ENCODE peak calls at places on chromosomes 3 and 15, in seven cellular contexts. J is heart left ventricle, T is cardiac muscle cell, R is neural progenitor cell, U is RWPE1, Q is fibroblast of villous mesenchyme, V is Peyer's patch. H is an unnamed sample.

GRCh38 chr3:153273767-153274443 is 111.9 kb downstream of the RAP2B start:
- DNase-seq in J (no peak), T (peak), R (no peak), U (peak), Q (peak), V (no peak), H (no peak)

GRCh38 chr15:29070471-29071192 is 184.9 kb downstream of the APBA2 start:
- DNase-seq in J (no peak), T (no peak), R (no peak), U (no peak), Q (no peak), V (no peak), H (no peak)

GRCh38 chr15:65524226-65524625 is 6.0 kb upstream of the HACD3 start:
- DNase-seq in J (no peak), T (no peak), R (no peak), U (no peak), Q (no peak), V (no peak), H (no peak)

GRCh38 chr15:99507016-99507731 is 58.6 kb upstream of the MEF2A start:
- DNase-seq in J (peak), T (peak), R (no peak), U (no peak), Q (peak), V (no peak), H (no peak)

GRCh38 chr15:77991029-77991406 is 86.5 kb downstream of the TBC1D2B start:
- DNase-seq in J (no peak), T (no peak), R (no peak), U (no peak), Q (no peak), V (no peak), H (no peak)

GRCh38 chr15:47505712-47506542 is 211.4 kb upstream of the SEMA6D start:
- DNase-seq in J (no peak), T (peak), R (no peak), U (no peak), Q (peak), V (no peak), H (peak)

GRCh38 chr3:31466016-31466415 is 66.7 kb upstream of the STT3B start:
- DNase-seq in J (no peak), T (peak), R (no peak), U (no peak), Q (no peak), V (no peak), H (no peak)

GRCh38 chr15:74212494-74212893 is 9.9 kb upstream of the STRA6 start:
- DNase-seq in J (no peak), T (no peak), R (no peak), U (no peak), Q (no peak), V (no peak), H (no peak)

GRCh38 chr15:55799287-55800212 is 56.6 kb upstream of the PRTG start:
- DNase-seq in J (no peak), T (peak), R (peak), U (peak), Q (peak), V (no peak), H (no peak)
- TF ChIP-seq CTCF in J (peak), T (peak), R (peak), U (no peak), Q (peak), V (no peak), H (peak)

GRCh38 chr3:75171632-75172230 is 492.4 kb upstream of the FRG2C start:
- DNase-seq in J (no peak), T (peak), R (peak), U (no peak), Q (peak), V (no peak), H (no peak)
- TF ChIP-seq CTCF in J (peak), T (peak), R (peak), U (peak), Q (peak), V (peak), H (peak)

DNA sequence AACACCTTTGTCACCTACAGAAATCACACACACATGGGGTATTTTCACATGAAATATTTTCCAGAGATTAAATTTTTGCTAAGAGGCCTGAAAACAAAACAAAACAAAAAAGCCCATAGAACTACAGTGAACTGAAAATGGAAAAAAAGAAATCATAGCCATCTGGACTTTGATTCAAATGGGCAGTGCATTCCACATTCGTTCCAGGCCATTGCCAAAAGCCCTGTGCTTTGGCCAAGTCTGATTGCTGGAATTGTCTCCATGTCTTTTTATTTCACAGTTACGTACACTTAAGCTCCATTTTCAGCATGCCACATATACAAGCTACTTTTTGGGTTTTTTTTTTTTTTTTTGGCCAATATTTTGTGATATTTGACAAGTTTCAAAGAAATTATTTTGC is 47.1 kb downstream of the TFG start:
- DNase-seq in J (peak), T (no peak), R (no peak), U (no peak), Q (no peak), V (no peak), H (peak)
- TF ChIP-seq CTCF in J (no peak), T (no peak), R (no peak), U (no peak), Q (no peak), V (no peak), H (no peak)

DNA sequence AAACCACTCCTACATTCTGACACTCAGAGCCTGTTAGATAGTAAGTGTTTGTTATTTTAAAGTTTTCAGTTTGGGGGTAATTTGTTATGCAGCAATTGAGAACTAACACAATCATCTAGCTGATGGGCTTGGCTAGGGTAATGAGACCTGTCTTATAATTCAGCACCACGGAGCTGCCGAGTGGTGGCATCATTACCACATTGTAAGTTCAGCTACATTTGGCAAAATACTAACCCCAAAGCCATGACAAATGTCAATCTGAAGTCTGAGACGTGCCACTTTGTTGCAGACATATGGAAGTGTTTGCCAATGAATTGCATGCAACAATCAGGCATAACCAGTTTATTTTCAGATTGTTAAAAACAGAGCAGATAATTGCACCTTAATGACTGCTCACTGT is 52.7 kb downstream of the KLHL6 start:
- DNase-seq in J (no peak), T (peak), R (no peak), U (no peak), Q (peak), V (peak), H (no peak)
- TF ChIP-seq CTCF in J (peak), T (peak), R (peak), U (no peak), Q (no peak), V (peak), H (peak)

DNA sequence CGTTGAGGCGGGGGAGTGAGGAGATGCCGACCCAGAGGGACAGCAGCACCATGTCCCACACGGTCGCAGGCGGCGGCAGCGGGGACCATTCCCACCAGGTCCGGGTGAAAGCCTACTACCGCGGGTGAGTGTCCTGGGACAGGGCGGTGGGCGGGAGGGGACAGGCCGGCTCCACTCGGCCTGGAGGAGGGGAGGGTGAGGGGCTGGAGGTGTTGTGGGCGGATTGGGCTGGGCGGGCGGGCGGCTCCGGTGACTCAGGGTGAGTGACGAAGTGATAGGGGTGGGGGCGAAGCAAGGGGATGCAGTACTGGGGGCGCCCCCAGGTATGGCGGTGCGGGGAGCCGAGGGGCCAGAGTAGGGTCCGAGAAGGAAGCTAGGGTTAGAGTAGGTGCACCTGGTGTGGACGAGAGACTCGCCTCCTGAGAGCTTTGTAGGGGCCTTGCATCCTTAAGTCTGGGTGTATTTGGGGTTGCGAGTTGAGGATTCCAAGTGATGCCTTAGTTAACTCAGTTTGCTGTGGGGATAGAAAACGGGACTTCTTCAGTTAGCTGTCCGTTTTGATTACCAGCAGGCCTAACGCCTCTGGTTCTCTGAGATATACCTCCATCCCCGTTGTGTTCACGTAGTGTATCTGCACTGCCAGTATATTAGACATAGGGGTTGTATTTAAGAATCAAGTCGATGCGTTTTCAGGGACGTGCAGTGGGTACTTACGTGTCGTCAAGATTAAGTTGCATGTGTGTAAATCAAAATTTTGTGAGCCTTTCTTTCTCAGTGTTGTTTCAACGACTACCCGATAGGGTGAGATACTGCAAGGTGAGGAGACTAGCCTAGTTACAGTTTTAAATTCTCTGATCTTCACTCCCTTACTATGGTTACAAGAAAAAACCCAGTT is 670 bp downstream of the PRKCI start:
- DNase-seq in J (no peak), T (peak), R (peak), U (peak), Q (peak), V (peak), H (no peak)
- TF ChIP-seq CTCF in J (no peak), T (no peak), R (no peak), U (no peak), Q (peak), V (peak), H (peak)

GRCh38 chr15:51801391-51801835 is 28.0 kb upstream of the TMOD3 start:
- DNase-seq in J (peak), T (peak), R (peak), U (peak), Q (peak), V (peak), H (no peak)
- TF ChIP-seq CTCF in J (peak), T (peak), R (peak), U (peak), Q (peak), V (peak), H (peak)

H was measured in AG09319.